ENCODE peak calls at places on chromosomes 16 and 17, in seven cellular contexts. Y, F, Q, K, G, M and Z are unnamed samples.

GRCh38 chr16:31420037-31420436 is 8.1 kb downstream of the COX6A2 start:
- DNase-seq in Y (no peak), F (no peak), Q (no peak), K (no peak), G (no peak), M (no peak), Z (no peak)

GRCh38 chr16:89431158-89431584 is 59.2 kb downstream of the ANKRD11 start:
- DNase-seq in Y (peak), F (no peak), Q (no peak), K (no peak), G (no peak), M (no peak), Z (peak)

GRCh38 chr17:74637265-74637664 is 13.7 kb upstream of the CD300E start:
- DNase-seq in Y (no peak), F (no peak), Q (no peak), K (no peak), G (no peak), M (no peak), Z (no peak)

GRCh38 chr17:62805234-62805633 is 2.9 kb downstream of the MARCHF10 start:
- DNase-seq in Y (peak), F (no peak), Q (no peak), K (no peak), G (no peak), M (no peak), Z (no peak)

GRCh38 chr16:84918006-84918909 is 93.1 kb downstream of the ZDHHC7 start:
- DNase-seq in Y (no peak), F (no peak), Q (no peak), K (no peak), G (no peak), M (no peak), Z (no peak)

GRCh38 chr17:43723697-43724359 is 34.8 kb downstream of the SOST start:
- DNase-seq in Y (peak), F (no peak), Q (peak), K (no peak), G (no peak), M (no peak), Z (peak)

GRCh38 chr17:8583954-8584353 is 46.6 kb downstream of the MYH10 start:
- DNase-seq in Y (no peak), F (no peak), Q (peak), K (no peak), G (no peak), M (no peak), Z (no peak)

GRCh38 chr17:17221329-17221728 is 15.2 kb upstream of the PLD6 start:
- DNase-seq in Y (no peak), F (no peak), Q (no peak), K (no peak), G (no peak), M (no peak), Z (no peak)

GRCh38 chr17:53061446-53061845 is 761.3 kb upstream of the KIF2B start:
- DNase-seq in Y (no peak), F (peak), Q (peak), K (no peak), G (peak), M (no peak), Z (no peak)

GRCh38 chr16:88768041-88768876 is 16.8 kb downstream of the PIEZO1 start:
- DNase-seq in Y (peak), F (no peak), Q (no peak), K (no peak), G (no peak), M (no peak), Z (peak)

GRCh38 chr17:36085710-36086268 is 4.2 kb downstream of the CCL3 start:
- DNase-seq in Y (no peak), F (no peak), Q (no peak), K (no peak), G (no peak), M (no peak), Z (no peak)

GRCh38 chr16:84585886-84586285 is 32.0 kb downstream of the COTL1 start:
- DNase-seq in Y (no peak), F (peak), Q (peak), K (peak), G (peak), M (peak), Z (no peak)

GRCh38 chr16:50509521-50510341 is 38.5 kb upstream of the NKD1 start:
- DNase-seq in Y (peak), F (peak), Q (peak), K (peak), G (peak), M (no peak), Z (peak)

GRCh38 chr17:50064253-50064991 is 8.5 kb downstream of the ITGA3 start:
- DNase-seq in Y (peak), F (no peak), Q (peak), K (no peak), G (no peak), M (peak), Z (peak)

GRCh38 chr16:12010388-12011251 is 34.1 kb downstream of the SNX29 start:
- DNase-seq in Y (no peak), F (no peak), Q (no peak), K (no peak), G (no peak), M (no peak), Z (no peak)

GRCh38 chr17:50133769-50134099 is 3.8 kb upstream of the SAMD14 start:
- DNase-seq in Y (no peak), F (no peak), Q (no peak), K (no peak), G (no peak), M (no peak), Z (no peak)

GRCh38 chr17:2056221-2057129 is 1.6 kb downstream of the HIC1 start:
- DNase-seq in Y (peak), F (peak), Q (peak), K (no peak), G (peak), M (peak), Z (peak)

GRCh38 chr17:50828508-50829170 is 6.7 kb upstream of the WFIKKN2 start:
- DNase-seq in Y (no peak), F (no peak), Q (no peak), K (no peak), G (no peak), M (no peak), Z (no peak)

GRCh38 chr16:26598061-26598460 is 468.7 kb upstream of the C16orf82 start:
- DNase-seq in Y (no peak), F (no peak), Q (peak), K (no peak), G (no peak), M (no peak), Z (no peak)

GRCh38 chr16:76164970-76165558 is 112.1 kb upstream of the CNTNAP4 start:
- DNase-seq in Y (no peak), F (no peak), Q (no peak), K (no peak), G (no peak), M (no peak), Z (no peak)

GRCh38 chr17:330993-331701 is 21.5 kb downstream of the RPH3AL start:
- DNase-seq in Y (no peak), F (no peak), Q (peak), K (no peak), G (peak), M (no peak), Z (no peak)

GRCh38 chr16:79811541-79811940 is 211.0 kb upstream of the MAF start:
- DNase-seq in Y (no peak), F (no peak), Q (no peak), K (no peak), G (no peak), M (no peak), Z (peak)

GRCh38 chr17:46894024-46894423 is 28.9 kb upstream of the GOSR2 start:
- DNase-seq in Y (no peak), F (no peak), Q (no peak), K (no peak), G (no peak), M (no peak), Z (no peak)

GRCh38 chr16:66599726-66600125 is 4.8 kb upstream of the CMTM3 start:
- DNase-seq in Y (no peak), F (no peak), Q (no peak), K (no peak), G (no peak), M (no peak), Z (no peak)

GRCh38 chr17:32523017-32523680 is 36.4 kb downstream of the CDK5R1 start:
- DNase-seq in Y (no peak), F (no peak), Q (peak), K (no peak), G (no peak), M (no peak), Z (no peak)

GRCh38 chr17:58541249-58541648 is 26.8 kb upstream of the MTMR4 start:
- DNase-seq in Y (no peak), F (no peak), Q (peak), K (no peak), G (peak), M (no peak), Z (peak)

GRCh38 chr16:3554351-3554928 is 22.8 kb downstream of the NLRC3 start:
- DNase-seq in Y (no peak), F (no peak), Q (no peak), K (no peak), G (peak), M (no peak), Z (no peak)

GRCh38 chr17:6558932-6559752 is 2.8 kb upstream of the PITPNM3 start:
- DNase-seq in Y (no peak), F (no peak), Q (no peak), K (no peak), G (no peak), M (no peak), Z (no peak)

GRCh38 chr17:9350083-9350482 is 225.5 kb downstream of the STX8 start:
- DNase-seq in Y (peak), F (no peak), Q (no peak), K (no peak), G (no peak), M (no peak), Z (peak)

GRCh38 chr16:57575468-57576277 is 33.2 kb downstream of the ADGRG5 start:
- DNase-seq in Y (no peak), F (no peak), Q (no peak), K (no peak), G (no peak), M (no peak), Z (no peak)

GRCh38 chr16:89047331-89048086 is 46.1 kb upstream of the ACSF3 start:
- DNase-seq in Y (no peak), F (no peak), Q (no peak), K (no peak), G (no peak), M (no peak), Z (no peak)

GRCh38 chr17:72691601-72692000 is 400.9 kb downstream of the SLC39A11 start:
- DNase-seq in Y (peak), F (no peak), Q (no peak), K (no peak), G (no peak), M (no peak), Z (no peak)

GRCh38 chr17:77163001-77163400 is 22.2 kb downstream of the SEC14L1 start:
- DNase-seq in Y (peak), F (no peak), Q (no peak), K (no peak), G (no peak), M (no peak), Z (no peak)

GRCh38 chr17:49054342-49055092 is 57.3 kb downstream of the IGF2BP1 start:
- DNase-seq in Y (no peak), F (no peak), Q (no peak), K (no peak), G (no peak), M (no peak), Z (no peak)

GRCh38 chr17:79892457-79893236 is 53.4 kb upstream of the CBX4 start:
- DNase-seq in Y (no peak), F (no peak), Q (no peak), K (no peak), G (no peak), M (no peak), Z (no peak)

GRCh38 chr17:21688293-21688949 is 3.9 kb upstream of the KCNJ18 start:
- DNase-seq in Y (no peak), F (no peak), Q (no peak), K (no peak), G (no peak), M (no peak), Z (no peak)

GRCh38 chr16:4790261-4790660 is 2.1 kb upstream of the SEPTIN12 start:
- DNase-seq in Y (no peak), F (no peak), Q (no peak), K (no peak), G (no peak), M (no peak), Z (no peak)
- H2BK120ac ChIP-seq in Y (no peak), F (no peak), Q (no peak), K (no peak), G (no peak), M (no peak), Z (no peak)

GRCh38 chr17:69516911-69517310 is 102.4 kb downstream of the MAP2K6 start:
- DNase-seq in Y (no peak), F (no peak), Q (no peak), K (no peak), G (no peak), M (no peak), Z (no peak)

GRCh38 chr17:69511244-69511643 is 96.7 kb downstream of the MAP2K6 start:
- DNase-seq in Y (no peak), F (no peak), Q (no peak), K (no peak), G (no peak), M (no peak), Z (no peak)

GRCh38 chr17:69508814-69509213 is 94.3 kb downstream of the MAP2K6 start:
- DNase-seq in Y (no peak), F (no peak), Q (no peak), K (no peak), G (no peak), M (no peak), Z (no peak)

GRCh38 chr17:69516225-69516624 is 101.7 kb downstream of the MAP2K6 start:
- DNase-seq in Y (no peak), F (no peak), Q (no peak), K (no peak), G (no peak), M (no peak), Z (no peak)

GRCh38 chr17:69512946-69513345 is 98.4 kb downstream of the MAP2K6 start:
- DNase-seq in Y (no peak), F (no peak), Q (no peak), K (no peak), G (no peak), M (no peak), Z (no peak)
- H2BK120ac ChIP-seq in Y (no peak), F (no peak), Q (no peak), K (no peak), G (no peak), M (no peak), Z (no peak)

GRCh38 chr16:48158296-48158695 is 2.5 kb upstream of the ABCC12 start:
- DNase-seq in Y (peak), F (no peak), Q (peak), K (no peak), G (no peak), M (no peak), Z (peak)

GRCh38 chr16:48155926-48156789 is at the start of gene ABCC12:
- DNase-seq in Y (no peak), F (no peak), Q (no peak), K (no peak), G (no peak), M (no peak), Z (no peak)

GRCh38 chr16:48157794-48158193 is 2.0 kb upstream of the ABCC12 start:
- DNase-seq in Y (no peak), F (no peak), Q (no peak), K (no peak), G (no peak), M (no peak), Z (no peak)

GRCh38 chr16:48157302-48157701 is 1.5 kb upstream of the ABCC12 start:
- DNase-seq in Y (no peak), F (no peak), Q (no peak), K (no peak), G (no peak), M (no peak), Z (no peak)

GRCh38 chr16:48156790-48157209 is 1.0 kb upstream of the ABCC12 start:
- DNase-seq in Y (peak), F (peak), Q (peak), K (peak), G (peak), M (peak), Z (peak)
- H2BK120ac ChIP-seq in Y (peak), F (no peak), Q (no peak), K (no peak), G (no peak), M (no peak), Z (peak)

DNA sequence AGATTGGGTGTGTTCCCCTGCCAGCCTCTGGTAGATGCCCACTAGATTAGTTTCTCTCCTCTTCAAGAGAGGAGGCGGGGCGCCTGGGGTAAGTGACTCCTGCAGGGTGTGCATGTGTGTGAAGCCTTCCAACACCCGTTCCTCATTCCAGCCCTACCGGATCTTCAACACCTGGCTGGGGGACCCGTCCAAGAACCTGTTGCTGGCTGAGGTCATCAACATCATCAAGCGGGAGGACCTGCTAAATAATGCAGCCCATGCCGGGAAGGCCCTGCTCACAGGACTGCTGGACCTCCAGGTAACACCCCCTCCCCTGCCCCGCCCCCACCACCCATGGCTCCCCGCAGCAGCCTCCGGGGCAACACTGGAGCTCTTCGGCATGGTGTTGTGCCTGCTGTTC is 21.2 kb downstream of the TMEM186 start:
- DNase-seq in Y (no peak), F (no peak), Q (peak), K (no peak), G (peak), M (no peak), Z (no peak)
- H2BK120ac ChIP-seq in Y (no peak), F (no peak), Q (no peak), K (no peak), G (no peak), M (no peak), Z (no peak)